ENCODE peak calls at places on chromosomes 12 and 14, in five cellular contexts. N, W, H, M and T are unnamed samples.

GRCh38 chr12:62720661-62721330 is 214.2 kb downstream of the PPM1H start:
- DNase-seq in W (no peak), H (no peak), M (no peak), N (peak), T (no peak)

GRCh38 chr12:110591508-110592051 is 8.5 kb upstream of the PPTC7 start:
- DNase-seq in N (no peak), W (no peak), M (no peak), H (no peak), T (no peak)

GRCh38 chr12:108190529-108190928 is 61.4 kb downstream of the WSCD2 start:
- DNase-seq in M (no peak), W (no peak), N (peak), H (no peak), T (no peak)

GRCh38 chr12:1836854-1837411 is 16.6 kb downstream of the LRTM2 start:
- DNase-seq in M (no peak), N (no peak), W (no peak), H (no peak), T (no peak)

GRCh38 chr12:117514016-117514415 is 152.6 kb upstream of the NOS1 start:
- DNase-seq in H (no peak), M (no peak), W (no peak), N (no peak), T (no peak)

GRCh38 chr12:126903180-126903876 is 1363.6 kb upstream of the TMEM132C start:
- DNase-seq in N (no peak), W (no peak), M (no peak), H (no peak), T (no peak)

GRCh38 chr12:99235381-99235780 is 412.2 kb upstream of the GARIN6 start:
- DNase-seq in H (no peak), M (no peak), W (no peak), N (no peak), T (no peak)

GRCh38 chr12:132140501-132140900 is 3.6 kb downstream of the DDX51 start:
- DNase-seq in W (no peak), N (no peak), M (no peak), H (no peak), T (no peak)

GRCh38 chr14:99721792-99722516 is 37.9 kb downstream of the CYP46A1 start:
- DNase-seq in M (no peak), W (peak), N (no peak), H (no peak), T (no peak)